ENCODE peak calls at places on chromosomes 2 and 18, in nine cellular contexts. One of them, this sample, is unnamed.

GRCh38 chr2:234578389-234578788 is 81.5 kb upstream of the ARL4C start:
- DNase-seq in IMR-90: no peak
- DNase-seq in fibroblast of lung: no peak
- DNase-seq in gastrocnemius medialis: no peak
- DNase-seq in H7: no peak
- DNase-seq in pancreas: no peak
- DNase-seq in stomach: no peak
- DNase-seq in Caco-2: no peak
- DNase-seq in skeletal muscle cell: no peak
- DNase-seq in this sample: no peak

GRCh38 chr2:12828932-12829331 is 112.2 kb downstream of the TRIB2 start:
- DNase-seq in Caco-2: no peak
- DNase-seq in pancreas: no peak
- DNase-seq in IMR-90: no peak
- DNase-seq in H7: peak; percentile 30
- DNase-seq in fibroblast of lung: no peak
- DNase-seq in skeletal muscle cell: no peak
- DNase-seq in gastrocnemius medialis: no peak
- DNase-seq in stomach: no peak
- DNase-seq in this sample: no peak

GRCh38 chr2:28994679-28995078 is 13.6 kb downstream of the TOGARAM2 start:
- DNase-seq in gastrocnemius medialis: no peak
- DNase-seq in fibroblast of lung: no peak
- DNase-seq in Caco-2: no peak
- DNase-seq in stomach: no peak
- DNase-seq in skeletal muscle cell: no peak
- DNase-seq in pancreas: no peak
- DNase-seq in IMR-90: no peak
- DNase-seq in H7: no peak
- DNase-seq in this sample: no peak

GRCh38 chr18:78639597-78639950 is 340.0 kb upstream of the SALL3 start:
- DNase-seq in Caco-2: no peak
- DNase-seq in stomach: no peak
- DNase-seq in IMR-90: no peak
- DNase-seq in skeletal muscle cell: no peak
- DNase-seq in H7: no peak
- DNase-seq in fibroblast of lung: no peak
- DNase-seq in gastrocnemius medialis: no peak
- DNase-seq in pancreas: no peak
- DNase-seq in this sample: no peak

GRCh38 chr2:222024934-222025890 is 273.6 kb downstream of the PAX3 start:
- DNase-seq in Caco-2: peak; percentile 32
- DNase-seq in skeletal muscle cell: no peak
- DNase-seq in stomach: no peak
- DNase-seq in pancreas: no peak
- DNase-seq in gastrocnemius medialis: no peak
- DNase-seq in H7: peak; percentile 37
- DNase-seq in IMR-90: peak; percentile 42
- DNase-seq in fibroblast of lung: peak; percentile 61
- DNase-seq in this sample: peak; percentile 74

GRCh38 chr2:114219501-114219900 is 222.9 kb upstream of the DPP10 start:
- DNase-seq in Caco-2: no peak
- DNase-seq in stomach: no peak
- DNase-seq in fibroblast of lung: no peak
- DNase-seq in IMR-90: no peak
- DNase-seq in H7: no peak
- DNase-seq in skeletal muscle cell: no peak
- DNase-seq in pancreas: no peak
- DNase-seq in gastrocnemius medialis: no peak
- DNase-seq in this sample: no peak

GRCh38 chr2:172103471-172104292 is 982 bp upstream of the DLX2 start:
- DNase-seq in pancreas: peak; percentile 61
- DNase-seq in H7: peak; percentile 89
- DNase-seq in fibroblast of lung: peak; percentile 88
- DNase-seq in stomach: peak; percentile 82
- DNase-seq in Caco-2: peak; percentile 93
- DNase-seq in gastrocnemius medialis: peak; percentile 43
- DNase-seq in skeletal muscle cell: peak; percentile 60
- DNase-seq in IMR-90: peak; percentile 86
- DNase-seq in this sample: peak; percentile 94

GRCh38 chr2:37871453-37872191 is 53.5 kb upstream of the RMDN2 start:
- DNase-seq in fibroblast of lung: peak; percentile 59
- DNase-seq in gastrocnemius medialis: no peak
- DNase-seq in stomach: no peak
- DNase-seq in IMR-90: peak; percentile 81
- DNase-seq in Caco-2: no peak
- DNase-seq in skeletal muscle cell: no peak
- DNase-seq in H7: no peak
- DNase-seq in pancreas: no peak
- DNase-seq in this sample: peak; percentile 60

GRCh38 chr2:12612168-12612567 is 104.6 kb upstream of the TRIB2 start:
- DNase-seq in pancreas: no peak
- DNase-seq in Caco-2: no peak
- DNase-seq in stomach: no peak
- DNase-seq in skeletal muscle cell: no peak
- DNase-seq in fibroblast of lung: no peak
- DNase-seq in gastrocnemius medialis: no peak
- DNase-seq in IMR-90: no peak
- DNase-seq in H7: no peak
- DNase-seq in this sample: no peak

GRCh38 chr2:11681722-11682589 is 12.0 kb upstream of the NTSR2 start:
- DNase-seq in pancreas: peak; percentile 34
- DNase-seq in skeletal muscle cell: no peak
- DNase-seq in H7: peak; percentile 95
- DNase-seq in fibroblast of lung: no peak
- DNase-seq in Caco-2: peak; percentile 81
- DNase-seq in IMR-90: no peak
- DNase-seq in gastrocnemius medialis: peak; percentile 59
- DNase-seq in stomach: peak; percentile 57
- DNase-seq in this sample: peak; percentile 24

GRCh38 chr2:73830871-73831401 is 2.2 kb downstream of the STAMBP start:
- DNase-seq in pancreas: no peak
- DNase-seq in Caco-2: no peak
- DNase-seq in stomach: no peak
- DNase-seq in IMR-90: peak; percentile 91
- DNase-seq in fibroblast of lung: peak; percentile 85
- DNase-seq in gastrocnemius medialis: no peak
- DNase-seq in skeletal muscle cell: peak; percentile 78
- DNase-seq in H7: no peak
- DNase-seq in this sample: peak; percentile 43

GRCh38 chr18:48827321-48828200 is 123.2 kb downstream of the SMAD7 start:
- DNase-seq in gastrocnemius medialis: peak; percentile 1
- DNase-seq in pancreas: no peak
- DNase-seq in H7: peak; percentile 80
- DNase-seq in skeletal muscle cell: no peak
- DNase-seq in fibroblast of lung: peak; percentile 72
- DNase-seq in IMR-90: peak; percentile 73
- DNase-seq in stomach: peak; percentile 24
- DNase-seq in Caco-2: peak; percentile 4
- DNase-seq in this sample: peak; percentile 81

GRCh38 chr18:11072632-11073031 is 76.7 kb downstream of the PIEZO2 start:
- DNase-seq in gastrocnemius medialis: no peak
- DNase-seq in stomach: no peak
- DNase-seq in Caco-2: no peak
- DNase-seq in pancreas: no peak
- DNase-seq in IMR-90: no peak
- DNase-seq in fibroblast of lung: no peak
- DNase-seq in skeletal muscle cell: no peak
- DNase-seq in H7: no peak
- DNase-seq in this sample: no peak

GRCh38 chr2:84946204-84947009 is 24.6 kb upstream of the KCMF1 start:
- DNase-seq in gastrocnemius medialis: no peak
- DNase-seq in H7: no peak
- DNase-seq in fibroblast of lung: no peak
- DNase-seq in stomach: peak; percentile 57
- DNase-seq in Caco-2: peak; percentile 29
- DNase-seq in IMR-90: peak; percentile 91
- DNase-seq in skeletal muscle cell: peak; percentile 41
- DNase-seq in pancreas: no peak
- DNase-seq in this sample: peak; percentile 49

GRCh38 chr2:219228745-219229374 is 576 bp downstream of the ATG9A start:
- DNase-seq in gastrocnemius medialis: no peak
- DNase-seq in fibroblast of lung: no peak
- DNase-seq in Caco-2: no peak
- DNase-seq in skeletal muscle cell: no peak
- DNase-seq in IMR-90: no peak
- DNase-seq in pancreas: no peak
- DNase-seq in H7: no peak
- DNase-seq in stomach: no peak
- DNase-seq in this sample: peak; percentile 19

GRCh38 chr2:85800576-85800975 is 46.8 kb downstream of the ATOH8 start:
- DNase-seq in skeletal muscle cell: no peak
- DNase-seq in stomach: no peak
- DNase-seq in H7: no peak
- DNase-seq in gastrocnemius medialis: no peak
- DNase-seq in fibroblast of lung: no peak
- DNase-seq in Caco-2: no peak
- DNase-seq in IMR-90: no peak
- DNase-seq in pancreas: no peak
- DNase-seq in this sample: no peak

DNA sequence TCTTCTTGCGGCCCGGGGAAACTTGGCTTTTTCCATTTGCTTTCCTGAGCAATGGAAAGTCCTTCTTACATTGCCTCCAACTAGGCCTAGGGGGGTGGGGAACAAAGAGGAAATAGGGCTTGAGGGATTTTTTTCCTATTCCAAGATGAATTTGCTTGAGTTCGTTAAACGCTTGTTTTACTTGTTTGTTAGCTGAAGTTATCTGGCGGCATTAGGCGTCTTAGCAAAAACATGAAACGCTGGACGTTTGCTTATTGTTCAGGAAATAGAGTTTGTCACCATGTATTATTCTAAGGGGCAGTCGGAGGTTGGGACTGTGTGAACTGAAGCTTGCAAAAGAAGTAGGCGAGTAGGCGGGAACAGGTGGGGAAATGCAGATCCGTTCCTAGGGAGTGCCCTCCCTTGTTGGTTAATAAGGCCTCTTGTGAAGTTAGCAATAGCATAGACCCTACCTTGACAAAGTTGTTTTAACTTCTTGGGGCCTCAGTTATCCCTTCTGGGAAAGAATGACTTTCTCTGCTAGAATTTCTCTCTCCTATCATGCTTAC is 1.9 kb downstream of the CABLES1 start:
- DNase-seq in Caco-2: peak; percentile 33
- DNase-seq in gastrocnemius medialis: no peak
- DNase-seq in fibroblast of lung: peak; percentile 38
- DNase-seq in stomach: no peak
- DNase-seq in pancreas: no peak
- DNase-seq in skeletal muscle cell: no peak
- DNase-seq in H7: peak; percentile 64
- DNase-seq in IMR-90: no peak
- DNase-seq in this sample: no peak
- H3K4me3 ChIP-seq in Caco-2: peak overlapping the region; percentile 94
- H3K4me3 ChIP-seq in gastrocnemius medialis: peak overlapping the region; percentile 47
- H3K4me3 ChIP-seq in fibroblast of lung: peak overlapping the region; percentile 39
- H3K4me3 ChIP-seq in stomach: peak overlapping the region; percentile 65
- H3K4me3 ChIP-seq in pancreas: peak overlapping the region; percentile 73
- H3K4me3 ChIP-seq in skeletal muscle cell: peak overlapping the region; percentile 56
- H3K4me3 ChIP-seq in H7: peak overlapping the region; percentile 82
- H3K4me3 ChIP-seq in IMR-90: peak overlapping the region; percentile 79
- H3K4me3 ChIP-seq in this sample: peak overlapping the region; percentile 85

DNA sequence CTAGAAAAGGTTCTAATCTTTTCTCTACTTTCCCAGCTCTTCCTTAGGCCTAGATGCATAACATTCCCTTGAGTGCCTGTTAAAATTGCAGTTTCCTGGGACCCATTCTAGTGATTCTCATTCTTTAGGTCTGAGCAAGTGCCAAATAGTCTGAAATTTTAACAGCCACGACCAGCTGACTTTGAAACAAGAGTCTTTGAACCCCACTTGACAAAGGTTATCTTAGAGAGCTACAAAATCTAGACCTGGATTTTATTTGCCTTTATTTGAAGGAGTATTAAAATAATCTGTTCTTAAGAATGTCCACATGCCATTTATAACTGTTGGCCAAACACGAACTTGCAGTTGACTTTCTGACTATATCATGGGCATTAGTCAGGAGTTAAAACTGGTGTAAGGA is 110.2 kb upstream of the LHCGR start:
- DNase-seq in H7: no peak
- DNase-seq in skeletal muscle cell: no peak
- DNase-seq in Caco-2: no peak
- DNase-seq in IMR-90: no peak
- DNase-seq in fibroblast of lung: no peak
- DNase-seq in pancreas: no peak
- DNase-seq in stomach: no peak
- DNase-seq in gastrocnemius medialis: no peak
- DNase-seq in this sample: no peak
- H3K4me3 ChIP-seq in H7: no peak overlapping the region
- H3K4me3 ChIP-seq in skeletal muscle cell: no peak overlapping the region
- H3K4me3 ChIP-seq in Caco-2: no peak overlapping the region
- H3K4me3 ChIP-seq in IMR-90: no peak overlapping the region
- H3K4me3 ChIP-seq in fibroblast of lung: no peak overlapping the region
- H3K4me3 ChIP-seq in pancreas: no peak overlapping the region
- H3K4me3 ChIP-seq in stomach: no peak overlapping the region
- H3K4me3 ChIP-seq in gastrocnemius medialis: no peak overlapping the region
- H3K4me3 ChIP-seq in this sample: no peak overlapping the region

DNA sequence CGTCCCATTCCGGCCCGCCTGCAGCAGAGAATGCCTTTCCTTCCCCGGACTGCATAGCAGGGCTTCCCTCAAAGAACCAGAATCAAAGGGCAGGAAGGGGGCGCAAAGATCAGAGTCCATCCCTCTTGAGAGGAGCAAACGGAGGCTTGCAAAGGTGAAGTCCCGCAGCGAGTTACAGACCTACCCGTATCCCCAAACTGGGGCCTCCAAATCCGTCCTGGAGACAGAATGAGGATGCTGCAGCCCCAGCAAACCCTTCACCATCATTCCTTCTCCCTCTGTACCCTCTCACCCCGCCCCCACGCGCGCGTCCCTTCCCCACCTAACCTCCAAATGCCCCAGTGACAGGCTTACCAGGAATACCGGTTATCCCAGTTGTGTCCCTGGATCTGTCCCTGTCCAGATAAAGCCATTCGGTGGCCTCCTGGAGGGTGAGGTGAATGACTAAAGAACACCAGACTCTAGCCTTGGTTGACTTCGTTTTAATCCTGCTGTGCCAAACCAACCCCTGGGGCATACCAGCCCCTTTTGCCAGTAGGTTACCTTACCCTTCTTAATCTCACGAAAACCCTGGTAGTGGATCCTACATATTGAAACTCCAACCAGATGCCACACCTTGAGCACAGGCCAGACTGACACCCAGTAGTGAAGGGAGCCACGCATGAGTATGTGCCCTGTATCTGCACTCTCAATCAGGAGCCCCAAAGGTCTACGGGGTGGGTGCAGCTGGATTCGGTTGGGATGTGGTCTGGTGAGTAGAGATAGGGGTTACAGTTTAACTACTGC is 961 bp upstream of the SLC40A1 start:
- DNase-seq in Caco-2: peak; percentile 86
- DNase-seq in IMR-90: no peak
- DNase-seq in pancreas: peak; percentile 36
- DNase-seq in H7: peak; percentile 73
- DNase-seq in stomach: peak; percentile 27
- DNase-seq in skeletal muscle cell: no peak
- DNase-seq in fibroblast of lung: no peak
- DNase-seq in gastrocnemius medialis: no peak
- DNase-seq in this sample: no peak
- H3K4me3 ChIP-seq in Caco-2: peak overlapping the region; percentile 66
- H3K4me3 ChIP-seq in IMR-90: peak overlapping the region; percentile 73
- H3K4me3 ChIP-seq in pancreas: peak overlapping the region; percentile 74
- H3K4me3 ChIP-seq in H7: peak overlapping the region; percentile 58
- H3K4me3 ChIP-seq in stomach: peak overlapping the region; percentile 62
- H3K4me3 ChIP-seq in skeletal muscle cell: peak overlapping the region; percentile 55
- H3K4me3 ChIP-seq in fibroblast of lung: peak overlapping the region; percentile 43
- H3K4me3 ChIP-seq in gastrocnemius medialis: peak overlapping the region; percentile 66
- H3K4me3 ChIP-seq in this sample: peak overlapping the region; percentile 93

GRCh38 chr2:9210030-9210429 is 3.4 kb downstream of the ASAP2 start:
- DNase-seq in Caco-2: no peak
- DNase-seq in pancreas: no peak
- DNase-seq in gastrocnemius medialis: no peak
- DNase-seq in skeletal muscle cell: no peak
- DNase-seq in H7: no peak
- DNase-seq in fibroblast of lung: no peak
- DNase-seq in IMR-90: no peak
- DNase-seq in stomach: no peak
- DNase-seq in this sample: no peak
- H3K4me3 ChIP-seq in Caco-2: no peak overlapping the region
- H3K4me3 ChIP-seq in pancreas: no peak overlapping the region
- H3K4me3 ChIP-seq in gastrocnemius medialis: no peak overlapping the region
- H3K4me3 ChIP-seq in skeletal muscle cell: no peak overlapping the region
- H3K4me3 ChIP-seq in H7: no peak overlapping the region
- H3K4me3 ChIP-seq in fibroblast of lung: no peak overlapping the region
- H3K4me3 ChIP-seq in IMR-90: no peak overlapping the region
- H3K4me3 ChIP-seq in stomach: no peak overlapping the region
- H3K4me3 ChIP-seq in this sample: no peak overlapping the region

This sample was measured in adipocyte.